ENCODE peak calls at places on chromosomes 5 and 9, in six cellular contexts. B is fibroblast of lung, N is pancreas, J is sigmoid colon, G is H7, F is ovary. U is an unnamed sample.

GRCh38 chr9:27430754-27431540 is 93.1 kb upstream of the IFNK start:
- DNase-seq in B (no peak), N (no peak), J (no peak), G (no peak), F (no peak), U (no peak)

GRCh38 chr5:40483316-40483715 is 196.4 kb upstream of the PTGER4 start:
- DNase-seq in B (peak; percentile 38), N (no peak), J (no peak), G (no peak), F (no peak), U (no peak)

GRCh38 chr5:96067902-96068614 is 106.4 kb upstream of the ELL2 start:
- DNase-seq in B (peak; percentile 78), N (no peak), J (no peak), G (no peak), F (no peak), U (no peak)

GRCh38 chr5:15183520-15183919 is 311.9 kb upstream of the ANKH start:
- DNase-seq in B (no peak), N (no peak), J (no peak), G (peak; percentile 8), F (no peak), U (no peak)

GRCh38 chr5:160923927-160924705 is 72.1 kb upstream of the ATP10B start:
- DNase-seq in B (no peak), N (peak; percentile 93), J (no peak), G (peak; percentile 30), F (no peak), U (no peak)

GRCh38 chr9:109013678-109014145 is 413 bp upstream of the CTNNAL1 start:
- DNase-seq in B (no peak), N (no peak), J (no peak), G (no peak), F (no peak), U (no peak)

GRCh38 chr5:167578977-167579700 is 712.3 kb upstream of the WWC1 start:
- DNase-seq in B (peak; percentile 73), N (no peak), J (no peak), G (no peak), F (no peak), U (no peak)

GRCh38 chr5:90264930-90265857 is 144.4 kb downstream of the CETN3 start:
- DNase-seq in B (peak; percentile 74), N (peak; percentile 51), J (peak; percentile 65), G (peak; percentile 2), F (peak; percentile 48), U (peak; percentile 40)

GRCh38 chr5:141941307-141941706 is 16.7 kb downstream of the PCDH12 start:
- DNase-seq in B (peak; percentile 12), N (no peak), J (peak; percentile 62), G (no peak), F (no peak), U (no peak)

GRCh38 chr9:127979333-127980055 is 1.3 kb downstream of the EEIG1 start:
- DNase-seq in B (peak; percentile 49), N (peak; percentile 66), J (peak; percentile 85), G (peak; percentile 87), F (peak; percentile 72), U (no peak)

GRCh38 chr9:130500340-130500771 is 55.6 kb downstream of the ASS1 start:
- DNase-seq in B (no peak), N (peak; percentile 34), J (no peak), G (no peak), F (no peak), U (no peak)

GRCh38 chr5:96855041-96855872 is 21.0 kb upstream of the ERAP2 start:
- DNase-seq in B (peak; percentile 96), N (no peak), J (no peak), G (no peak), F (no peak), U (no peak)

GRCh38 chr9:136616307-136616635 is 46.4 kb upstream of the EGFL7 start:
- DNase-seq in B (no peak), N (no peak), J (no peak), G (no peak), F (no peak), U (no peak)

GRCh38 chr9:127446720-127447415 is 4.3 kb downstream of the RPL12 start:
- DNase-seq in B (peak; percentile 24), N (no peak), J (no peak), G (no peak), F (no peak), U (no peak)

GRCh38 chr9:96513622-96514021 is 63.7 kb downstream of the HABP4 start:
- DNase-seq in B (peak; percentile 51), N (no peak), J (no peak), G (no peak), F (no peak), U (no peak)

GRCh38 chr5:32276173-32276853 is 36.4 kb downstream of the MTMR12 start:
- DNase-seq in B (peak; percentile 24), N (no peak), J (no peak), G (peak; percentile 54), F (no peak), U (no peak)

GRCh38 chr9:115295749-115296148 is 177.8 kb upstream of the TNC start:
- DNase-seq in B (no peak), N (no peak), J (no peak), G (no peak), F (no peak), U (no peak)

GRCh38 chr9:130448035-130448624 is 3.4 kb downstream of the ASS1 start:
- DNase-seq in B (peak; percentile 61), N (no peak), J (no peak), G (no peak), F (no peak), U (no peak)

GRCh38 chr5:167412506-167412905 is 878.9 kb upstream of the WWC1 start:
- DNase-seq in B (peak; percentile 32), N (no peak), J (no peak), G (no peak), F (no peak), U (no peak)

GRCh38 chr5:6377582-6378127 is 692 bp downstream of the MED10 start:
- DNase-seq in B (peak; percentile 2), N (no peak), J (no peak), G (no peak), F (no peak), U (no peak)

GRCh38 chr5:36240779-36241635 is 718 bp downstream of the NADK2 start:
- DNase-seq in B (peak; percentile 63), N (peak; percentile 67), J (peak; percentile 82), G (peak; percentile 81), F (peak; percentile 81), U (peak; percentile 71)

GRCh38 chr5:124697912-124698690 is 48.3 kb downstream of the ZNF608 start:
- DNase-seq in B (peak; percentile 43), N (no peak), J (no peak), G (no peak), F (no peak), U (no peak)

GRCh38 chr9:113479150-113479761 is 15.7 kb downstream of the RGS3 start:
- DNase-seq in B (peak; percentile 41), N (no peak), J (peak; percentile 34), G (no peak), F (no peak), U (no peak)

GRCh38 chr5:105659396-105659795 is 2011.3 kb downstream of the EFNA5 start:
- DNase-seq in B (no peak), N (no peak), J (no peak), G (no peak), F (no peak), U (no peak)

GRCh38 chr5:147234098-147234824 is 565 bp upstream of the STK32A start:
- DNase-seq in B (no peak), N (peak; percentile 17), J (peak; percentile 59), G (peak; percentile 49), F (no peak), U (no peak)

GRCh38 chr5:55104036-55104767 is 1.8 kb downstream of the GZMA start:
- DNase-seq in B (no peak), N (no peak), J (no peak), G (peak; percentile 5), F (no peak), U (no peak)

GRCh38 chr5:123875444-123876264 is 363.7 kb downstream of the CSNK1G3 start:
- DNase-seq in B (no peak), N (peak; percentile 22), J (no peak), G (peak; percentile 27), F (no peak), U (peak; percentile 15)

GRCh38 chr9:450561-450960 is 235.9 kb downstream of the DOCK8 start:
- DNase-seq in B (no peak), N (no peak), J (no peak), G (no peak), F (no peak), U (no peak)
- H3K36me3 ChIP-seq in B (no peaks in the 10 kb centered on the region), N (no peaks in the 10 kb centered on the region), J (no peaks in the 10 kb centered on the region), G (no peaks in the 10 kb centered on the region), F (no peaks in the 10 kb centered on the region), U (no peaks in the 10 kb centered on the region)

GRCh38 chr5:80667384-80667783 is 12.6 kb upstream of the DHFR start:
- DNase-seq in B (no peak), N (no peak), J (no peak), G (no peak), F (no peak), U (peak; percentile 11)

GRCh38 chr5:80668016-80668969 is 13.5 kb upstream of the DHFR start:
- DNase-seq in B (no peak), N (no peak), J (no peak), G (peak; percentile 31), F (no peak), U (no peak)

GRCh38 chr5:80672140-80672736 is 17.5 kb upstream of the DHFR start:
- DNase-seq in B (peak; percentile 77), N (peak; percentile 76), J (peak; percentile 77), G (peak; percentile 62), F (peak; percentile 74), U (peak; percentile 58)
- H3K36me3 ChIP-seq in B (peaks cover 8% of the 10 kb centered on the region), N (peaks cover 15% of the 10 kb centered on the region), J (peaks cover 55% of the 10 kb centered on the region), G (peaks cover 5% of the 10 kb centered on the region), F (no peaks in the 10 kb centered on the region), U (peaks cover 52% of the 10 kb centered on the region)

GRCh38 chr5:172380261-172380991 is 73.9 kb downstream of the SH3PXD2B start:
- DNase-seq in B (no peak), N (no peak), J (no peak), G (no peak), F (no peak), U (no peak)
- H3K36me3 ChIP-seq in B (peaks cover 6% of the 10 kb centered on the region), N (no peaks in the 10 kb centered on the region), J (peaks cover 32% of the 10 kb centered on the region), G (peaks cover 36% of the 10 kb centered on the region), F (no peaks in the 10 kb centered on the region), U (no peaks in the 10 kb centered on the region)

GRCh38 chr5:515273-515836 is 8.9 kb downstream of the SLC9A3 start:
- DNase-seq in B (no peak), N (no peak), J (no peak), G (no peak), F (no peak), U (no peak)

GRCh38 chr5:516338-516925 is 7.8 kb downstream of the SLC9A3 start:
- DNase-seq in B (no peak), N (no peak), J (no peak), G (no peak), F (no peak), U (no peak)

GRCh38 chr5:514101-514485 is 10.2 kb downstream of the SLC9A3 start:
- DNase-seq in B (no peak), N (no peak), J (no peak), G (no peak), F (no peak), U (no peak)

GRCh38 chr5:513216-514100 is 10.8 kb downstream of the SLC9A3 start:
- DNase-seq in B (no peak), N (no peak), J (no peak), G (no peak), F (no peak), U (no peak)

DNA sequence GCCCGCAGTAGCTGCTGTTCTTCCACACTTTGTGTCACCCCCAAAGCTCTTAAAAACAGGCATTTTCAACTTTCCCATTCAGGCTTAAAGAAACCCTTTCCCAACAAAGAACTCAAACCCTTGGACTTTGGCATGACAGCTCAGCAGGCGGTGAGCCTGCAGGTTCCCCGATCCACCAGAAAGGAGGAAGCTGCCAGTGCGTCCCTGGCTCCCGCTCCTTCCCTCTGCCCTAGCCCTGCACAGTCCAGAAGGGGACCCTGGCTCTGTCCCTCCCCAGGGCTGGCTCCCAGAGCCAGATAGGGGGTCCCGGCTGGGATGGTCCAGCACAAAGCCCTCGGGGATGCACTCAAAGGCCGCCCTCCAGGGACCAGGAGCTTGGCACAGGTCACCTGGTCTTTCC is 9.6 kb downstream of the SLC9A3 start:
- DNase-seq in B (no peak), N (no peak), J (no peak), G (no peak), F (no peak), U (no peak)
- H3K36me3 ChIP-seq in B (no peaks in the 10 kb centered on the region), N (no peaks in the 10 kb centered on the region), J (no peaks in the 10 kb centered on the region), G (no peaks in the 10 kb centered on the region), F (no peaks in the 10 kb centered on the region), U (no peaks in the 10 kb centered on the region)